ENCODE peak calls at places on chromosomes 6 and 20, in seven cellular contexts. Z, G, C, Q, M, E and Y are unnamed samples.

GRCh38 chr6:33761922-33762629 is 15.4 kb upstream of the IP6K3 start:
- DNase-seq in Z (no peak), G (peak; percentile 79), C (peak; percentile 69), Q (peak; percentile 57), M (no peak), E (peak; percentile 71), Y (no peak)

GRCh38 chr6:30192076-30192475 is 21.1 kb downstream of the TRIM26 start:
- DNase-seq in Z (no peak), G (no peak), C (no peak), Q (no peak), M (no peak), E (peak; percentile 26), Y (no peak)

GRCh38 chr6:43716099-43716498 is 28.5 kb upstream of the MRPS18A start:
- DNase-seq in Z (no peak), G (no peak), C (peak; percentile 6), Q (no peak), M (no peak), E (no peak), Y (no peak)

GRCh38 chr6:51515052-51515402 is 572.4 kb downstream of the PKHD1 start:
- DNase-seq in Z (no peak), G (no peak), C (no peak), Q (no peak), M (no peak), E (no peak), Y (peak; percentile 13)

GRCh38 chr6:130888246-130888645 is 61.0 kb downstream of the SMLR1 start:
- DNase-seq in Z (no peak), G (no peak), C (peak; percentile 81), Q (no peak), M (no peak), E (no peak), Y (no peak)

GRCh38 chr6:107369493-107369892 is 89.9 kb downstream of the PDSS2 start:
- DNase-seq in Z (no peak), G (no peak), C (no peak), Q (no peak), M (no peak), E (no peak), Y (no peak)

GRCh38 chr6:150959071-150959637 is 93.7 kb downstream of the MTHFD1L start:
- DNase-seq in Z (no peak), G (no peak), C (no peak), Q (no peak), M (no peak), E (no peak), Y (no peak)

GRCh38 chr20:62876826-62877728 is 15.5 kb upstream of the TCFL5 start:
- DNase-seq in Z (no peak), G (peak; percentile 41), C (no peak), Q (no peak), M (no peak), E (no peak), Y (no peak)

GRCh38 chr6:44494011-44494501 is 106.5 kb downstream of the CDC5L start:
- DNase-seq in Z (no peak), G (no peak), C (no peak), Q (peak; percentile 76), M (no peak), E (peak; percentile 45), Y (no peak)

GRCh38 chr20:48648482-48649051 is 179.2 kb downstream of the PREX1 start:
- DNase-seq in Z (no peak), G (peak; percentile 38), C (no peak), Q (no peak), M (no peak), E (no peak), Y (no peak)